ENCODE peak calls at places on chromosome 4, in six cellular contexts. Q is aorta, D is amygdala, Y is KBM-7, F is SHP77 treated with DMSO at 0.1 percent for 48 hours, N is 8988T. B is an unnamed sample.

GRCh38 chr4:187903700-187904099 is 91.9 kb upstream of the ZFP42 start:
- DNase-seq in Q (no peak), D (no peak), Y (no peak), F (no peak), N (no peak), B (no peak)

GRCh38 chr4:104693601-104694201 is 199.0 kb upstream of the CXXC4 start:
- DNase-seq in Q (no peak), D (no peak), Y (peak), F (no peak), N (no peak), B (no peak)

GRCh38 chr4:125847518-125847917 is 532.8 kb downstream of the FAT4 start:
- DNase-seq in Q (no peak), D (no peak), Y (no peak), F (no peak), N (no peak), B (no peak)

GRCh38 chr4:1910643-1911042 is 39.5 kb downstream of the NSD2 start:
- DNase-seq in Q (no peak), D (no peak), Y (peak), F (no peak), N (no peak), B (no peak)

GRCh38 chr4:110332483-110332882 is 134.1 kb upstream of the ELOVL6 start:
- DNase-seq in Q (no peak), D (no peak), Y (no peak), F (no peak), N (no peak), B (no peak)

GRCh38 chr4:118281611-118282442 is 71.0 kb downstream of the PRSS12 start:
- DNase-seq in Q (no peak), D (no peak), Y (peak), F (no peak), N (no peak), B (no peak)

GRCh38 chr4:118989098-118990080 is 100.7 kb downstream of the SYNPO2 start:
- DNase-seq in Q (no peak), D (no peak), Y (no peak), F (no peak), N (no peak), B (no peak)

GRCh38 chr4:182608525-182608924 is 308.7 kb downstream of the DCTD start:
- DNase-seq in Q (no peak), D (no peak), Y (no peak), F (no peak), N (no peak), B (no peak)

GRCh38 chr4:20127626-20128025 is 124.1 kb upstream of the SLIT2 start:
- DNase-seq in Q (no peak), D (no peak), Y (no peak), F (no peak), N (no peak), B (no peak)

GRCh38 chr4:15318621-15319348 is 109.0 kb upstream of the C1QTNF7 start:
- DNase-seq in Q (no peak), D (no peak), Y (no peak), F (no peak), N (no peak), B (no peak)

GRCh38 chr4:94877973-94878372 is 120.2 kb downstream of the BMPR1B start:
- DNase-seq in Q (no peak), D (no peak), Y (no peak), F (no peak), N (no peak), B (no peak)

GRCh38 chr4:173560896-173561295 is 30.9 kb upstream of the HAND2 start:
- DNase-seq in Q (no peak), D (no peak), Y (no peak), F (no peak), N (no peak), B (no peak)

GRCh38 chr4:173346074-173346473 is 11.9 kb upstream of the HMGB2 start:
- DNase-seq in Q (no peak), D (no peak), Y (no peak), F (no peak), N (no peak), B (no peak)

GRCh38 chr4:608236-608635 is 17.1 kb upstream of the PDE6B start:
- DNase-seq in Q (no peak), D (no peak), Y (no peak), F (no peak), N (no peak), B (no peak)

GRCh38 chr4:128862608-128863313 is 53.3 kb downstream of the JADE1 start:
- DNase-seq in Q (no peak), D (no peak), Y (no peak), F (no peak), N (no peak), B (no peak)

GRCh38 chr4:153467897-153468262 is 1.7 kb downstream of the TMEM131L start:
- DNase-seq in Q (no peak), D (no peak), Y (no peak), F (no peak), N (no peak), B (no peak)

GRCh38 chr4:174503079-174503724 is 19.1 kb downstream of the HPGD start:
- DNase-seq in Q (no peak), D (no peak), Y (no peak), F (no peak), N (no peak), B (no peak)

GRCh38 chr4:142427456-142427855 is 418.6 kb downstream of the INPP4B start:
- DNase-seq in Q (no peak), D (no peak), Y (no peak), F (no peak), N (no peak), B (no peak)

GRCh38 chr4:81635747-81636146 is 164.0 kb upstream of the RASGEF1B start:
- DNase-seq in Q (peak), D (no peak), Y (peak), F (no peak), N (no peak), B (no peak)

GRCh38 chr4:74451214-74451661 is 6.3 kb downstream of the AREG start:
- DNase-seq in Q (no peak), D (no peak), Y (no peak), F (no peak), N (no peak), B (no peak)

GRCh38 chr4:1061747-1062146 is 50.3 kb downstream of the FGFRL1 start:
- DNase-seq in Q (no peak), D (no peak), Y (no peak), F (no peak), N (no peak), B (no peak)

GRCh38 chr4:147924604-147925412 is 192.9 kb downstream of the ARHGAP10 start:
- DNase-seq in Q (no peak), D (no peak), Y (peak), F (no peak), N (no peak), B (no peak)

GRCh38 chr4:110982486-110982885 is 359.6 kb upstream of the PITX2 start:
- DNase-seq in Q (no peak), D (no peak), Y (no peak), F (no peak), N (no peak), B (no peak)

GRCh38 chr4:106358899-106359298 is 9.7 kb downstream of the GIMD1 start:
- DNase-seq in Q (no peak), D (no peak), Y (peak), F (no peak), N (no peak), B (no peak)